ENCODE peak calls at places on chromosomes 2 and 18, in five cellular contexts. M is CD8-positive, alpha-beta T cell; F is K562; T is upper lobe of right lung; J is neural progenitor cell. P is an unnamed sample.

GRCh38 chr2:181785677-181786344 is 105.5 kb upstream of the NEUROD1 start:
- DNase-seq in M (no peak), F (no peak), T (no peak), J (no peak), P (no peak)

GRCh38 chr2:102449370-102449974 is 23.6 kb upstream of the SLC9A4 start:
- DNase-seq in F (peak), M (peak), T (no peak), J (peak), P (no peak)

GRCh38 chr2:8456149-8457091 is 225.4 kb upstream of the ID2 start:
- DNase-seq in M (no peak), J (no peak), F (no peak), T (no peak), P (no peak)

GRCh38 chr2:15560404-15560987 is 638 bp downstream of the NBAS start:
- DNase-seq in J (peak), F (no peak), T (no peak), M (no peak), P (no peak)

GRCh38 chr2:27408601-27409320 is 630 bp downstream of the PPM1G start:
- DNase-seq in M (no peak), T (no peak), F (peak), J (peak), P (no peak)

GRCh38 chr2:129860088-129860487 is 119.4 kb upstream of the RAB6C start:
- DNase-seq in M (no peak), T (no peak), F (no peak), J (no peak), P (no peak)

GRCh38 chr2:110885256-110885655 is 152.9 kb downstream of the ACOXL start:
- DNase-seq in T (no peak), F (no peak), J (no peak), M (no peak), P (no peak)

GRCh38 chr2:125281242-125281641 is 1256.2 kb downstream of the CNTNAP5 start:
- DNase-seq in M (no peak), F (no peak), J (no peak), T (no peak), P (no peak)

GRCh38 chr2:84881581-84882414 is 914 bp upstream of the TRABD2A start:
- DNase-seq in M (peak), F (peak), J (peak), T (peak), P (peak)

GRCh38 chr2:237863659-237864029 is 4.2 kb downstream of the RAMP1 start:
- DNase-seq in F (no peak), J (no peak), T (peak), M (no peak), P (no peak)

GRCh38 chr18:59067873-59068272 is 71.8 kb upstream of the SEC11C start:
- DNase-seq in J (peak), M (no peak), F (no peak), T (no peak), P (no peak)

GRCh38 chr2:29644949-29645348 is 276.4 kb downstream of the ALK start:
- DNase-seq in F (no peak), T (no peak), M (no peak), J (no peak), P (no peak)

GRCh38 chr2:153320892-153321291 is 157.7 kb downstream of the RPRM start:
- DNase-seq in J (no peak), M (no peak), T (no peak), F (no peak), P (no peak)

GRCh38 chr2:106931742-106932335 is 45.9 kb upstream of the ST6GAL2 start:
- DNase-seq in F (no peak), M (no peak), T (no peak), J (no peak), P (no peak)

GRCh38 chr2:222622900-222623299 is 33.0 kb downstream of the FARSB start:
- DNase-seq in T (no peak), M (no peak), F (no peak), J (no peak), P (no peak)

GRCh38 chr18:23401400-23402347 is 51.4 kb upstream of the RIOK3 start:
- DNase-seq in T (peak), M (no peak), J (peak), F (no peak), P (peak)

GRCh38 chr18:31646332-31646822 is 38.0 kb downstream of the B4GALT6 start:
- DNase-seq in M (no peak), F (no peak), J (no peak), T (no peak), P (no peak)

GRCh38 chr2:216211141-216211540 is 102.0 kb downstream of the XRCC5 start:
- DNase-seq in M (no peak), J (no peak), F (no peak), T (no peak), P (no peak)

GRCh38 chr2:157857881-157858280 is 18.2 kb downstream of the ACVR1 start:
- DNase-seq in M (no peak), J (no peak), F (no peak), T (no peak), P (no peak)

GRCh38 chr2:142868281-142868762 is 9.1 kb upstream of the KYNU start:
- DNase-seq in J (no peak), T (peak), F (no peak), M (no peak), P (peak)

GRCh38 chr18:76801567-76802505 is 20.5 kb upstream of the ZNF236 start:
- DNase-seq in M (no peak), F (peak), J (peak), T (peak), P (peak)

GRCh38 chr2:200270732-200271131 is 35.8 kb upstream of the SPATS2L start:
- DNase-seq in T (no peak), M (no peak), J (no peak), F (no peak), P (no peak)

P was measured in lower lobe of right lung.